ENCODE peak calls at places on chromosomes 4 and X, in four cellular contexts. D is K562, Q is GM12878, M is HepG2. Z is an unnamed sample.
A peak's percentile ranks its signal among the peaks of the same experiment; 100 is the strongest.

GRCh38 chr4:119643306-119644042 is 14.9 kb upstream of the PDE5A start:
- DNase-seq in D (no peak), Q (no peak), M (no peak), Z (no peak)

GRCh38 chr4:39613093-39613656 is 25.5 kb downstream of the SMIM14 start:
- DNase-seq in D (no peak), Q (no peak), M (peak; percentile 49), Z (no peak)

GRCh38 chrX:108036298-108036973 is 8.4 kb upstream of the VSIG1 start:
- DNase-seq in D (peak; percentile 56), Q (no peak), M (peak; percentile 89), Z (no peak)

GRCh38 chr4:5746829-5747745 is 36.1 kb downstream of the EVC start:
- DNase-seq in D (no peak), Q (no peak), M (no peak), Z (no peak)

GRCh38 chrX:134599173-134599914 is 58.9 kb downstream of the PLAC1 start:
- DNase-seq in D (no peak), Q (peak; percentile 8), M (no peak), Z (no peak)

GRCh38 chr4:127145001-127145400 is 487.8 kb upstream of the INTU start:
- DNase-seq in D (no peak), Q (no peak), M (no peak), Z (no peak)

GRCh38 chr4:37717575-37717974 is 31.4 kb upstream of the RELL1 start:
- DNase-seq in D (no peak), Q (no peak), M (no peak), Z (no peak)

GRCh38 chr4:59630235-59630634 is 1569.9 kb upstream of the ADGRL3 start:
- DNase-seq in D (no peak), Q (no peak), M (no peak), Z (no peak)

GRCh38 chrX:151901821-151902220 is 10.9 kb upstream of the MAGEA4 start:
- DNase-seq in D (no peak), Q (no peak), M (no peak), Z (no peak)

GRCh38 chr4:76605099-76605563 is 170.1 kb downstream of the SHROOM3 start:
- DNase-seq in D (no peak), Q (no peak), M (no peak), Z (no peak)

GRCh38 chr4:38046735-38047487 is 86.7 kb downstream of the PTTG2 start:
- DNase-seq in D (peak; percentile 26), Q (no peak), M (no peak), Z (peak; percentile 53)

GRCh38 chr4:112167790-112168189 is 22.5 kb downstream of the FAM241A start:
- DNase-seq in D (no peak), Q (no peak), M (no peak), Z (no peak)

GRCh38 chr4:140335076-140335475 is 38.4 kb upstream of the SCOC start:
- DNase-seq in D (no peak), Q (no peak), M (no peak), Z (no peak)
- TF ChIP-seq NR2C2 in D (no peak), Q (no peak), M (no peak), Z (no peak)

DNA sequence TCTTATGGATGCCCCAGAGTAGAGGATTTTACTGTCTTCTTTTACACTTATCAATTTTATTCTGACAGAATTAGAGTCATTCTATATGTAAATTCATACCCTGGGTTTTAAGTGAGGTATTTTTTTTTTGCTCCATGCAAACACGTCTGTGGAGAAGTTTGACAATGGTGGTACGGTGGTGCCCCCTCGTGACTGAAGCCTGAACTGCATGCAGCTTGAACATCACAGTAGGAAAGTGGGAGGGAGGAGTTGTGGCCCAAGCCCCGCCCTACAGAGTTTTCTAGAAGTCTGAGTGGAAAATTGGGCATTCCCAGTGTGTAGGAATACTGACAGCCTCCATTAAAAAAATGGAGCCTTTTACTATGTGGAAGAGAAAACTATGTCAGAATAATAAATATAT is 73.3 kb upstream of the RAB40AL start:
- DNase-seq in D (peak; percentile 85), Q (peak; percentile 45), M (peak; percentile 51), Z (peak; percentile 82)
- TF ChIP-seq ESRRA in D (no peak), Q (no peak), M (no peak), Z (no peak)

DNA sequence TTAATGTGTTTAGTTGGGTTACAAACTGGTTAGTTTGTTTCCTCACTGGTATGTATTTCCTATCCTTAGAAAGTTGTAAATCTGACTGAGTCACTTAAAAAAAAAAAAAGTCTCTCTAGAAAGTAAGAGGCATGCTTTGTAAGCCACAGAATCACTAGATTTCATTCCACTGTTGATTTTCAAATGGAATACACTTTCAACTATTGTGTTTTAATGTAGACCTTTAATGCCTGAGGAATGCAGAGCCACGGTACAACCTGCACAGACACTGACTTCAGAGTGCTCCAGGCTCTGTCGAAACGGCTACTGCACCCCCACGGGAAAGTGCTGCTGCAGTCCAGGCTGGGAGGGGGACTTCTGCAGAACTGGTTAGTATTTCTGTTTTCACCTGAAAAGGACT is 88.6 kb downstream of the HHIP start:
- DNase-seq in D (no peak), Q (no peak), M (no peak), Z (peak; percentile 23)
- TF ChIP-seq NR2C2 in D (no peak), Q (no peak), M (no peak), Z (no peak)

DNA sequence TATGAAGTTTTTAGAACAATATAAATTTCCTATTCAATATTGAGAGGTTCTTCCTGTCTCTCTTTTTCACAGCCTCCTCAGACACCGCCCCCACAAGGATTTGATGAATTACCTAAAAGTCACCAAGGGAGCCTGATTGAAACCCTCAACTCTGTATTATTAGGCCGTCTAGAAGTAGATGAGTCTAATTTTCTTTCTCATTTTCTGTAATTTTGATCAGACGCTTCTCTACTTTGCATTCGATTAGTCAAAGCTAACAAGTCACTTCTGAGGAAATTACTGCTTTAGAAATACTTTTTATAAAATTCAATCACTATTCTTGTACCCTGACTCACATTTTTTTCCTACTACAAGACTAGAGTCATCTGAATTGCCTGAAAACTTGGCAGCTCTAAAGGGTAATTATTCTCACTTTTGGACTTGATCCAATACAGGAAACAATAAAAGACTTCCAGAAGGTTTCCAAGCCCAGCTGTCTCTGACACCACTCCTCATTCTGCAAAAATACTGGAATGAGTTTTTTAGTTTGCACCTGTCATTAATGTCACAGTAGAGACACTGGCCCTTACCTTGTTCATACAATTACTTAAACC is 111.2 kb downstream of the ELOVL6 start:
- DNase-seq in D (no peak), Q (no peak), M (no peak), Z (no peak)
- TF ChIP-seq ESRRA in D (no peak), Q (no peak), M (no peak), Z (no peak)